ENCODE peak calls at places on chromosomes 11 and 22, in eight cellular contexts. X is ascending aorta, Q is fibroblast of lung, G is BJ, W is SJSA1, D is A549, F is skeletal muscle cell, J is heart right ventricle. U is an unnamed sample.

GRCh38 chr11:134755535-134755934 is 343.5 kb upstream of the B3GAT1 start:
- DNase-seq in X (no peak), Q (no peak), G (no peak), W (no peak), D (no peak), F (no peak), J (no peak), U (no peak)

GRCh38 chr11:16770016-16770415 is 31.6 kb downstream of the C11orf58 start:
- DNase-seq in X (no peak), Q (no peak), G (no peak), W (no peak), D (no peak), F (no peak), J (no peak), U (no peak)

GRCh38 chr11:15819679-15820286 is 536.6 kb downstream of the SOX6 start:
- DNase-seq in X (no peak), Q (peak), G (no peak), W (peak), D (peak), F (no peak), J (peak), U (no peak)

GRCh38 chr22:29710193-29710592 is 9.6 kb upstream of the CABP7 start:
- DNase-seq in X (no peak), Q (no peak), G (no peak), W (no peak), D (no peak), F (no peak), J (no peak), U (no peak)

GRCh38 chr11:2700415-2701211 is 819 bp upstream of the KCNQ1OT1 start:
- DNase-seq in X (peak), Q (peak), G (no peak), W (peak), D (peak), F (no peak), J (peak), U (peak)

GRCh38 chr11:15826826-15827225 is 529.5 kb downstream of the SOX6 start:
- DNase-seq in X (no peak), Q (no peak), G (no peak), W (peak), D (peak), F (no peak), J (peak), U (peak)

GRCh38 chr22:44436656-44437492 is 61.2 kb downstream of the RTL6 start:
- DNase-seq in X (no peak), Q (no peak), G (no peak), W (no peak), D (no peak), F (no peak), J (no peak), U (no peak)

GRCh38 chr11:34924714-34925113 is 8.3 kb downstream of the PDHX start:
- DNase-seq in X (no peak), Q (no peak), G (no peak), W (no peak), D (no peak), F (no peak), J (no peak), U (no peak)

GRCh38 chr11:45815747-45816146 is 10.8 kb downstream of the SLC35C1 start:
- DNase-seq in X (no peak), Q (peak), G (no peak), W (no peak), D (peak), F (no peak), J (no peak), U (no peak)

GRCh38 chr11:31620434-31620833 is 110.9 kb downstream of the ELP4 start:
- DNase-seq in X (no peak), Q (no peak), G (no peak), W (no peak), D (no peak), F (no peak), J (no peak), U (no peak)

GRCh38 chr22:22752556-22753477 is 108.4 kb downstream of the GGTLC2 start:
- DNase-seq in X (no peak), Q (no peak), G (no peak), W (no peak), D (no peak), F (peak), J (no peak), U (no peak)

GRCh38 chr11:24585192-24585591 is 88.3 kb downstream of the LUZP2 start:
- DNase-seq in X (no peak), Q (peak), G (no peak), W (no peak), D (peak), F (no peak), J (no peak), U (no peak)

GRCh38 chr11:17405232-17406005 is 17.0 kb upstream of the KCNJ11 start:
- DNase-seq in X (peak), Q (peak), G (no peak), W (no peak), D (peak), F (no peak), J (peak), U (no peak)

GRCh38 chr11:117919326-117920275 is 9.6 kb downstream of the TMPRSS13 start:
- DNase-seq in X (no peak), Q (no peak), G (no peak), W (no peak), D (no peak), F (no peak), J (no peak), U (no peak)

GRCh38 chr11:69467646-69468045 is 13.8 kb upstream of the LINC01488 start:
- DNase-seq in X (no peak), Q (no peak), G (no peak), W (no peak), D (no peak), F (no peak), J (no peak), U (no peak)

GRCh38 chr22:29205598-29206371 is at the start of gene EMID1:
- DNase-seq in X (no peak), Q (peak), G (no peak), W (no peak), D (peak), F (no peak), J (no peak), U (peak)

GRCh38 chr11:4559527-4560440 is 14.8 kb downstream of the OR52M1 start:
- DNase-seq in X (no peak), Q (no peak), G (no peak), W (no peak), D (no peak), F (no peak), J (no peak), U (no peak)

GRCh38 chr22:39087881-39088687 is 9.0 kb upstream of the APOBEC3H start:
- DNase-seq in X (no peak), Q (no peak), G (no peak), W (no peak), D (no peak), F (no peak), J (peak), U (peak)

GRCh38 chr22:39242809-39243442 is 1.9 kb downstream of the PDGFB start:
- DNase-seq in X (no peak), Q (no peak), G (no peak), W (no peak), D (no peak), F (no peak), J (no peak), U (no peak)

GRCh38 chr11:6321356-6321755 is 1.1 kb upstream of the CAVIN3 start:
- DNase-seq in X (no peak), Q (no peak), G (no peak), W (peak), D (no peak), F (no peak), J (no peak), U (no peak)

GRCh38 chr11:46554205-46555162 is 39.3 kb downstream of the AMBRA1 start:
- DNase-seq in X (no peak), Q (peak), G (peak), W (no peak), D (peak), F (peak), J (no peak), U (no peak)

GRCh38 chr11:17651061-17651460 is 68.3 kb upstream of the MYOD1 start:
- DNase-seq in X (no peak), Q (no peak), G (no peak), W (no peak), D (no peak), F (no peak), J (no peak), U (no peak)

GRCh38 chr11:57964660-57965059 is 59.0 kb upstream of the OR9Q1 start:
- DNase-seq in X (no peak), Q (no peak), G (no peak), W (no peak), D (no peak), F (no peak), J (no peak), U (no peak)

GRCh38 chr11:57416436-57416835 is 10.5 kb downstream of the SLC43A3 start:
- DNase-seq in X (no peak), Q (no peak), G (no peak), W (no peak), D (no peak), F (no peak), J (no peak), U (no peak)

GRCh38 chr11:77547863-77548551 is 41.7 kb upstream of the AQP11 start:
- DNase-seq in X (no peak), Q (peak), G (no peak), W (no peak), D (peak), F (peak), J (peak), U (peak)

GRCh38 chr11:20647976-20648565 is 21.3 kb upstream of the NELL1 start:
- DNase-seq in X (no peak), Q (peak), G (peak), W (no peak), D (peak), F (no peak), J (peak), U (peak)

GRCh38 chr11:100637706-100638105 is 49.4 kb upstream of the ARHGAP42 start:
- DNase-seq in X (no peak), Q (no peak), G (no peak), W (no peak), D (no peak), F (no peak), J (no peak), U (no peak)

GRCh38 chr11:9176550-9176949 is 85.2 kb upstream of the SCUBE2 start:
- DNase-seq in X (no peak), Q (no peak), G (no peak), W (no peak), D (no peak), F (no peak), J (no peak), U (no peak)

GRCh38 chr22:22045576-22046335 is 63.2 kb upstream of the TOP3B start:
- DNase-seq in X (no peak), Q (no peak), G (no peak), W (no peak), D (no peak), F (no peak), J (no peak), U (no peak)

GRCh38 chr11:118156531-118157185 is 4.0 kb upstream of the SCN4B start:
- DNase-seq in X (no peak), Q (no peak), G (no peak), W (no peak), D (no peak), F (no peak), J (no peak), U (no peak)

GRCh38 chr11:20042025-20042639 is 118.1 kb downstream of the DBX1 start:
- DNase-seq in X (no peak), Q (peak), G (no peak), W (no peak), D (peak), F (no peak), J (no peak), U (no peak)

GRCh38 chr22:46661221-46661851 is 41.1 kb downstream of the GRAMD4 start:
- DNase-seq in X (no peak), Q (peak), G (no peak), W (no peak), D (peak), F (no peak), J (no peak), U (no peak)

GRCh38 chr11:73268671-73269271 is 3.4 kb upstream of the P2RY6 start:
- DNase-seq in X (no peak), Q (no peak), G (no peak), W (no peak), D (no peak), F (no peak), J (no peak), U (no peak)

GRCh38 chr22:43263645-43264514 is 76.9 kb upstream of the TTLL12 start:
- DNase-seq in X (no peak), Q (peak), G (no peak), W (peak), D (no peak), F (peak), J (peak), U (no peak)

GRCh38 chr22:47165338-47165931 is 403.0 kb downstream of the TBC1D22A start:
- DNase-seq in X (no peak), Q (no peak), G (no peak), W (no peak), D (no peak), F (no peak), J (no peak), U (no peak)

GRCh38 chr11:11733246-11733763 is 108.5 kb upstream of the USP47 start:
- DNase-seq in X (no peak), Q (no peak), G (no peak), W (no peak), D (no peak), F (no peak), J (no peak), U (no peak)

GRCh38 chr22:22738959-22739585 is 94.7 kb downstream of the GGTLC2 start:
- DNase-seq in X (no peak), Q (no peak), G (no peak), W (no peak), D (no peak), F (no peak), J (no peak), U (no peak)

GRCh38 chr11:104663190-104664140 is 234.8 kb downstream of the CASP12 start:
- DNase-seq in X (no peak), Q (no peak), G (no peak), W (no peak), D (peak), F (no peak), J (no peak), U (no peak)

GRCh38 chr11:19905280-19905853 is 192.7 kb downstream of the NAV2 start:
- DNase-seq in X (no peak), Q (peak), G (no peak), W (no peak), D (peak), F (no peak), J (no peak), U (peak)

DNA sequence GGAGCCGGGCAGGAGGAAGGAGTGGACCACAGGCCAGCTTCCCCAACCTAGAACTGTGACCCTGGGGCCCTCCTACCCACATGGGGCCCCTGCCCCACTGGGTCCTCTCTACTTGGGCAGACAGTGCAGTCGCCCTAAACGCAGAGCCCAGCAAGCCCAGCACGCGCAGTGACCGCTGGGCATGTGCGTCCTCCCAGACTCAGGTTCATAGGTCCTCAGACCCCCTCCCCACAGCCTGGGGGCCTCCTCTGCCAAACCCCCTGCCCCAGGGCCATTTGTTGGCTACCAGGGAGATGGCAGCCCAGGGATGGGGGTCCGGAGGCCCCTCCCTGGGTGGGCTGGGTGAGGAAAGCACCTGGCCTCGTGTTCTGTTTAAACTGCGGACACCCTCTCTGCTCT is 23.9 kb downstream of the RTN4R start:
- DNase-seq in X (no peak), Q (no peak), G (no peak), W (no peak), D (no peak), F (no peak), J (no peak), U (no peak)
- H3K4me3 ChIP-seq in X (no peak), Q (no peak), G (no peak), W (no peak), D (no peak), F (no peak), J (no peak), U (no peak)

DNA sequence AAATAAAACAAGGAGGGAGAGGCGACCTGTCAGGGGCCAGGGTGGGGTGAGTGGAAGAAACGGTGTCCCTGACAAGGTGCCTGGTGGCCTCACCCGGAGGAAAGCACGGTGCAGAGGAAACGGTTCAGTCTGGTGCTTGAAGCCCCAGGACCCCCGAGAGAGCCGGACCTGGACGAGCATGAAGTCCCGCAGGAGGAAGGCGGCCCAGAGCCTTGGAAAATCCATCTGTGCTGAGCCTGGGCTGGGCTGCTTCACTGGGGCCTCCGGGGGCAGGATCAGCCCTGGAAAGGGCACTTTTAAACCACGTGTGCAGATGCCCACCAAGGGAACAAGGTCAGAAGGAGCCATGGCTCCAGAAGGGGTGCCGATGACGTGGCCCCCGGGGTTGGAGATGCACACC is 467.3 kb downstream of the OPCML start:
- DNase-seq in X (no peak), Q (no peak), G (no peak), W (no peak), D (no peak), F (no peak), J (no peak), U (no peak)
- H3K4me3 ChIP-seq in X (peak), Q (peak), G (no peak), W (no peak), D (no peak), F (peak), J (peak), U (no peak)

GRCh38 chr11:33734441-33735165 is 1.6 kb downstream of the CD59 start:
- DNase-seq in X (no peak), Q (peak), G (no peak), W (no peak), D (no peak), F (no peak), J (no peak), U (no peak)

GRCh38 chr11:33735426-33736147 is 636 bp downstream of the CD59 start:
- DNase-seq in X (no peak), Q (peak), G (no peak), W (no peak), D (peak), F (no peak), J (no peak), U (peak)

GRCh38 chr11:33732176-33732575 is 4.0 kb downstream of the CD59 start:
- DNase-seq in X (no peak), Q (no peak), G (no peak), W (no peak), D (no peak), F (no peak), J (no peak), U (no peak)

GRCh38 chr11:33735166-33735425 is 1.1 kb downstream of the CD59 start:
- DNase-seq in X (no peak), Q (no peak), G (no peak), W (no peak), D (no peak), F (no peak), J (no peak), U (no peak)

DNA sequence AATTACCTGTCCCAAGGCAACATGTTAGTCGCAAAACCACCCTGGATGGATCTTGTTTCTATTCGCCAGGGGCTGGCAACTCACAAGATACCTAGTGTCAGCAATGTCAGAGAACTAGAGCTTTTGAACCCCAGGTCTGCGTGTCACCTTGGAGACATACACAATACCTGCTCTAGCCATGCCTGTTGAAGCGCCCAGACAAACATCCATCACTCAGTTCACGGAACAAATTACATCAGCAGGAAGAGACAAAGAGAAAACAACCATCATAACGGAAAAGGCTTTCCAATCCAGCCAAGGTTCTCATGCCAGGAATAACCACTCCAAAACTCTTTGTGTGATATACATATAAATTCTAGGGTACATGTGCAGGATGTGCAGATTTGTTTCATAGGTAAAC is 2.2 kb downstream of the CD59 start:
- DNase-seq in X (no peak), Q (no peak), G (no peak), W (no peak), D (no peak), F (no peak), J (no peak), U (no peak)
- H3K4me3 ChIP-seq in X (peak), Q (peak), G (peak), W (peak), D (peak), F (peak), J (peak), U (no peak)

GRCh38 chr22:35376728-35377472 is 4.0 kb upstream of the HMOX1 start:
- DNase-seq in X (peak), Q (peak), G (peak), W (peak), D (peak), F (peak), J (peak), U (peak)
- H3K4me3 ChIP-seq in X (no peak), Q (no peak), G (no peak), W (no peak), D (peak), F (no peak), J (no peak), U (no peak)

GRCh38 chr22:31176923-31177322 is 16.9 kb downstream of the RNF185 start:
- DNase-seq in X (no peak), Q (no peak), G (no peak), W (no peak), D (no peak), F (no peak), J (no peak), U (no peak)
- H3K4me3 ChIP-seq in X (no peak), Q (no peak), G (no peak), W (no peak), D (no peak), F (no peak), J (no peak), U (no peak)

GRCh38 chr22:45506961-45507360 is 4.3 kb downstream of the FBLN1 start:
- DNase-seq in X (no peak), Q (no peak), G (no peak), W (no peak), D (no peak), F (no peak), J (no peak), U (no peak)
- H3K4me3 ChIP-seq in X (no peak), Q (peak), G (peak), W (no peak), D (no peak), F (no peak), J (no peak), U (no peak)

DNA sequence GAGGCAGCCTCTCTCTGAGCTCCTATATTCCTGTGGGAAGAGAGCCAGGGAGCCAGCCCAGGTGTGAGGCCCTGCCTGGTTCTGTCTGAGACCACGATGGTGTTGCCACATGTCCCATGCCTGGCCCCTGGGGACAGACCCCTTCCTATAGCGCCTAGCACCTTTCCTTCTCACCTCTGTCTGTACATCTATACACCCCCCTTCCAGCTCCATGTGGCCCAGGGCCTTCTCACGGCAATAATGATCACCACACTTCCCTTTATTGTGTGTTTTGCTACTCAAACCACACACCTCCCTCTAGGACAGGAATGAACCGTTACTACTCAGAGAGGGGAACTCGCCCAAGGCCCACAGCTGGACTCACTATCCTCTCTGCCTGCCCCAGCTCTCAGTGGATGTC is 12.8 kb downstream of the CD82 start:
- DNase-seq in X (no peak), Q (no peak), G (no peak), W (no peak), D (no peak), F (no peak), J (no peak), U (no peak)
- H3K4me3 ChIP-seq in X (no peak), Q (no peak), G (no peak), W (no peak), D (no peak), F (no peak), J (no peak), U (no peak)

GRCh38 chr22:36770946-36771340 is 5.0 kb downstream of the IFT27 start:
- DNase-seq in X (no peak), Q (no peak), G (no peak), W (no peak), D (no peak), F (no peak), J (no peak), U (no peak)
- H3K4me3 ChIP-seq in X (no peak), Q (no peak), G (no peak), W (no peak), D (no peak), F (no peak), J (no peak), U (no peak)

U was measured in neuronal stem cell.